ENCODE peak calls at places on chromosomes 2 and 18, in nine cellular contexts. One of them, this sample, is unnamed.

GRCh38 chr2:44009136-44009744 is 13.5 kb upstream of the LRPPRC start:
- DNase-seq in IMR-90: no peak
- DNase-seq in AG10803: no peak
- DNase-seq in GM20000: no peak
- DNase-seq in psoas muscle: no peak
- DNase-seq in keratinocyte: no peak
- DNase-seq in fibroblast of the aortic adventitia: no peak
- DNase-seq in heart right ventricle: no peak
- DNase-seq in lower lobe of right lung: no peak
- DNase-seq in this sample: no peak

GRCh38 chr2:172525601-172526000 is 30.3 kb upstream of the PDK1 start:
- DNase-seq in IMR-90: no peak
- DNase-seq in AG10803: no peak
- DNase-seq in GM20000: no peak
- DNase-seq in psoas muscle: no peak
- DNase-seq in keratinocyte: no peak
- DNase-seq in fibroblast of the aortic adventitia: no peak
- DNase-seq in heart right ventricle: no peak
- DNase-seq in lower lobe of right lung: no peak
- DNase-seq in this sample: no peak

GRCh38 chr2:209771474-209772292 is at the start of gene UNC80:
- DNase-seq in IMR-90: peak
- DNase-seq in AG10803: peak
- DNase-seq in GM20000: peak
- DNase-seq in psoas muscle: peak
- DNase-seq in keratinocyte: no peak
- DNase-seq in fibroblast of the aortic adventitia: peak
- DNase-seq in heart right ventricle: peak
- DNase-seq in lower lobe of right lung: peak
- DNase-seq in this sample: peak

GRCh38 chr2:234960091-234961088 is 8.6 kb downstream of the SH3BP4 start:
- DNase-seq in IMR-90: no peak
- DNase-seq in AG10803: peak
- DNase-seq in GM20000: no peak
- DNase-seq in psoas muscle: no peak
- DNase-seq in keratinocyte: no peak
- DNase-seq in fibroblast of the aortic adventitia: no peak
- DNase-seq in heart right ventricle: no peak
- DNase-seq in lower lobe of right lung: no peak
- DNase-seq in this sample: no peak

GRCh38 chr2:233359823-233360222 is 5.5 kb downstream of the DGKD start:
- DNase-seq in IMR-90: no peak
- DNase-seq in AG10803: no peak
- DNase-seq in GM20000: no peak
- DNase-seq in psoas muscle: no peak
- DNase-seq in keratinocyte: no peak
- DNase-seq in fibroblast of the aortic adventitia: no peak
- DNase-seq in heart right ventricle: no peak
- DNase-seq in lower lobe of right lung: no peak
- DNase-seq in this sample: no peak

GRCh38 chr2:73284296-73285161 is at the start of gene FBXO41:
- DNase-seq in IMR-90: peak
- DNase-seq in AG10803: no peak
- DNase-seq in GM20000: peak
- DNase-seq in psoas muscle: peak
- DNase-seq in keratinocyte: no peak
- DNase-seq in fibroblast of the aortic adventitia: no peak
- DNase-seq in heart right ventricle: peak
- DNase-seq in lower lobe of right lung: peak
- DNase-seq in this sample: peak

GRCh38 chr2:100845141-100845991 is 25.4 kb downstream of the NPAS2 start:
- DNase-seq in IMR-90: no peak
- DNase-seq in AG10803: no peak
- DNase-seq in GM20000: no peak
- DNase-seq in psoas muscle: peak
- DNase-seq in keratinocyte: no peak
- DNase-seq in fibroblast of the aortic adventitia: no peak
- DNase-seq in heart right ventricle: peak
- DNase-seq in lower lobe of right lung: no peak
- DNase-seq in this sample: no peak

GRCh38 chr2:36438454-36438977 is 82.9 kb downstream of the CRIM1 start:
- DNase-seq in IMR-90: peak
- DNase-seq in AG10803: peak
- DNase-seq in GM20000: no peak
- DNase-seq in psoas muscle: no peak
- DNase-seq in keratinocyte: peak
- DNase-seq in fibroblast of the aortic adventitia: peak
- DNase-seq in heart right ventricle: no peak
- DNase-seq in lower lobe of right lung: no peak
- DNase-seq in this sample: no peak

GRCh38 chr2:238060096-238060541 is 682 bp upstream of the SCLY start:
- DNase-seq in IMR-90: peak
- DNase-seq in AG10803: peak
- DNase-seq in GM20000: peak
- DNase-seq in psoas muscle: no peak
- DNase-seq in keratinocyte: no peak
- DNase-seq in fibroblast of the aortic adventitia: peak
- DNase-seq in heart right ventricle: no peak
- DNase-seq in lower lobe of right lung: no peak
- DNase-seq in this sample: no peak

GRCh38 chr2:176188218-176188968 is at the start of gene HOXD1:
- DNase-seq in IMR-90: no peak
- DNase-seq in AG10803: peak
- DNase-seq in GM20000: peak
- DNase-seq in psoas muscle: peak
- DNase-seq in keratinocyte: no peak
- DNase-seq in fibroblast of the aortic adventitia: no peak
- DNase-seq in heart right ventricle: no peak
- DNase-seq in lower lobe of right lung: peak
- DNase-seq in this sample: peak

GRCh38 chr2:208363485-208363884 is 43.1 kb upstream of the PTH2R start:
- DNase-seq in IMR-90: peak
- DNase-seq in AG10803: peak
- DNase-seq in GM20000: no peak
- DNase-seq in psoas muscle: no peak
- DNase-seq in keratinocyte: no peak
- DNase-seq in fibroblast of the aortic adventitia: peak
- DNase-seq in heart right ventricle: no peak
- DNase-seq in lower lobe of right lung: no peak
- DNase-seq in this sample: peak

GRCh38 chr2:238667008-238667407 is 180.9 kb upstream of the TWIST2 start:
- DNase-seq in IMR-90: no peak
- DNase-seq in AG10803: peak
- DNase-seq in GM20000: no peak
- DNase-seq in psoas muscle: no peak
- DNase-seq in keratinocyte: no peak
- DNase-seq in fibroblast of the aortic adventitia: peak
- DNase-seq in heart right ventricle: no peak
- DNase-seq in lower lobe of right lung: no peak
- DNase-seq in this sample: no peak

GRCh38 chr2:157840568-157841156 is 35.5 kb downstream of the ACVR1 start:
- DNase-seq in IMR-90: peak
- DNase-seq in AG10803: no peak
- DNase-seq in GM20000: no peak
- DNase-seq in psoas muscle: peak
- DNase-seq in keratinocyte: no peak
- DNase-seq in fibroblast of the aortic adventitia: peak
- DNase-seq in heart right ventricle: peak
- DNase-seq in lower lobe of right lung: peak
- DNase-seq in this sample: no peak

GRCh38 chr18:55663891-55664290 is 75.9 kb upstream of the TCF4 start:
- DNase-seq in IMR-90: no peak
- DNase-seq in AG10803: no peak
- DNase-seq in GM20000: no peak
- DNase-seq in psoas muscle: no peak
- DNase-seq in keratinocyte: no peak
- DNase-seq in fibroblast of the aortic adventitia: no peak
- DNase-seq in heart right ventricle: no peak
- DNase-seq in lower lobe of right lung: no peak
- DNase-seq in this sample: no peak

GRCh38 chr18:55657572-55658331 is 69.8 kb upstream of the TCF4 start:
- DNase-seq in IMR-90: no peak
- DNase-seq in AG10803: no peak
- DNase-seq in GM20000: no peak
- DNase-seq in psoas muscle: no peak
- DNase-seq in keratinocyte: no peak
- DNase-seq in fibroblast of the aortic adventitia: no peak
- DNase-seq in heart right ventricle: no peak
- DNase-seq in lower lobe of right lung: no peak
- DNase-seq in this sample: no peak

GRCh38 chr18:55658598-55658997 is 70.6 kb upstream of the TCF4 start:
- DNase-seq in IMR-90: no peak
- DNase-seq in AG10803: no peak
- DNase-seq in GM20000: no peak
- DNase-seq in psoas muscle: no peak
- DNase-seq in keratinocyte: no peak
- DNase-seq in fibroblast of the aortic adventitia: no peak
- DNase-seq in heart right ventricle: no peak
- DNase-seq in lower lobe of right lung: no peak
- DNase-seq in this sample: no peak
- TF ChIP-seq CTCF in IMR-90: no peak
- TF ChIP-seq CTCF in AG10803: no peak
- TF ChIP-seq CTCF in GM20000: no peak
- TF ChIP-seq CTCF in psoas muscle: no peak
- TF ChIP-seq CTCF in keratinocyte: no peak
- TF ChIP-seq CTCF in fibroblast of the aortic adventitia: no peak
- TF ChIP-seq CTCF in heart right ventricle: no peak
- TF ChIP-seq CTCF in lower lobe of right lung: no peak
- TF ChIP-seq CTCF in this sample: no peak

DNA sequence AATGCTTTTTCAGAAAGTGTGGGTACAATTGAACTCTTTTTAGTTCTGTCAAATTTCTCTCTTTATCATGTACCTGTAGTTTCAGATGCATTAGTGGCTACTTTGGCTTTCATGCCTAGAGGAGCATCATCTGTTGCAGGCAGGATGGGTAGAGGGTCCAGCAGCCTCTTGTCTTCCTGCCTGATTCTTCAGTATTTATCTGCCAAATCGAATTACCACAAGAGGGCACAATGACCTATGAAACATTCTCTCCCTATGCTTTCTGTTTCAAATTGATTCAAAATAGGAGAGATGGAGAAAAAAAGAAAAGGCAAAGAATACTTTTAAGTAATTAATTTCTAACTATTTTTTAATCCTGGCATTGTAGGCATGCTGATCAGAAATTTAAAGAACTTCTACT is 477.2 kb downstream of the TRIB2 start:
- DNase-seq in IMR-90: peak
- DNase-seq in AG10803: peak
- DNase-seq in GM20000: peak
- DNase-seq in psoas muscle: no peak
- DNase-seq in keratinocyte: no peak
- DNase-seq in fibroblast of the aortic adventitia: peak
- DNase-seq in heart right ventricle: no peak
- DNase-seq in lower lobe of right lung: no peak
- DNase-seq in this sample: peak
- TF ChIP-seq CTCF in IMR-90: peak
- TF ChIP-seq CTCF in AG10803: peak
- TF ChIP-seq CTCF in GM20000: no peak
- TF ChIP-seq CTCF in psoas muscle: no peak
- TF ChIP-seq CTCF in keratinocyte: peak
- TF ChIP-seq CTCF in fibroblast of the aortic adventitia: no peak
- TF ChIP-seq CTCF in heart right ventricle: peak
- TF ChIP-seq CTCF in lower lobe of right lung: peak
- TF ChIP-seq CTCF in this sample: peak

DNA sequence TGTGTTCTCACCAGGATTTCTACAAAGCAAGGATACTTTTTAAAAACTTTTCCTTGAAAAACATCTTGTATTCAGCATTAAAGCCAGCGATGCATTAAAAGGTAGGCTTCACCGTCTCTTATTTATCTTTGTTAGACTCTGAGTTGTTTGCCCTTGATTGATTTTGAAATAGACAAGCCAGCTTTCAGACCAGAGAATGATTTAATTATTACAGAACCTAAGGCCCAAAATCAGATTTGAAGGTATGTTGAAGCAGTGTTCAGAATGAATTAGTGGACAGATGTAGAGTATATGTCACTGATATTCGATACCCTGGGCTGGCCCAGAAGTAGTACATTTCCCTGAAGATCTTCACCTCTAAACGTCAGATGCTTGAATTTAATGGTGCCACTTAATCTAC is 136.4 kb downstream of the THSD7B start:
- DNase-seq in IMR-90: no peak
- DNase-seq in AG10803: no peak
- DNase-seq in GM20000: no peak
- DNase-seq in psoas muscle: no peak
- DNase-seq in keratinocyte: no peak
- DNase-seq in fibroblast of the aortic adventitia: no peak
- DNase-seq in heart right ventricle: no peak
- DNase-seq in lower lobe of right lung: no peak
- DNase-seq in this sample: no peak
- TF ChIP-seq CTCF in IMR-90: no peak
- TF ChIP-seq CTCF in AG10803: no peak
- TF ChIP-seq CTCF in GM20000: no peak
- TF ChIP-seq CTCF in psoas muscle: no peak
- TF ChIP-seq CTCF in keratinocyte: no peak
- TF ChIP-seq CTCF in fibroblast of the aortic adventitia: no peak
- TF ChIP-seq CTCF in heart right ventricle: no peak
- TF ChIP-seq CTCF in lower lobe of right lung: no peak
- TF ChIP-seq CTCF in this sample: no peak

DNA sequence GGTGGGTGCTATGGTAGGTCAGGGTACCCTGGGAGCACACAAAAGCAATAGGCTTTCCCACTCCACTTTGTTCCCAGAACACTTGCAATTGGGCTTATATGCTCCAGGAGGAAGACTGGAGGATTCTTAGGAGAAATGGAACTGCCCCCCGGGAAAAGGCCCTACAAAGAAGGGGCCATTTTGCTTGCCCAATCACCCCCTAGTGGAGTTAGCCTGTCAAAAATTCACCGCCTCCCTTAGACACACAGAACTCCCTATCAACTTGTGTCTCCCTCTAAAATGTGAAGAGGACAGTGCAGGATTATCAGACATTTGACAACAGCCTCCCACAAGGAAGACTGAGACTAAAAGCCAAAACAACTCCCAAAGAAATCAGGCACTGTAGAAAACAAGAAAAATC is 36.5 kb downstream of the NLRC4 start:
- DNase-seq in IMR-90: no peak
- DNase-seq in AG10803: no peak
- DNase-seq in GM20000: no peak
- DNase-seq in psoas muscle: no peak
- DNase-seq in keratinocyte: no peak
- DNase-seq in fibroblast of the aortic adventitia: no peak
- DNase-seq in heart right ventricle: no peak
- DNase-seq in lower lobe of right lung: no peak
- DNase-seq in this sample: no peak
- TF ChIP-seq CTCF in IMR-90: no peak
- TF ChIP-seq CTCF in AG10803: no peak
- TF ChIP-seq CTCF in GM20000: no peak
- TF ChIP-seq CTCF in psoas muscle: no peak
- TF ChIP-seq CTCF in keratinocyte: no peak
- TF ChIP-seq CTCF in fibroblast of the aortic adventitia: no peak
- TF ChIP-seq CTCF in heart right ventricle: no peak
- TF ChIP-seq CTCF in lower lobe of right lung: no peak
- TF ChIP-seq CTCF in this sample: no peak

GRCh38 chr18:61531891-61532290 is 198.7 kb downstream of the CDH20 start:
- DNase-seq in IMR-90: no peak
- DNase-seq in AG10803: no peak
- DNase-seq in GM20000: no peak
- DNase-seq in psoas muscle: no peak
- DNase-seq in keratinocyte: no peak
- DNase-seq in fibroblast of the aortic adventitia: no peak
- DNase-seq in heart right ventricle: no peak
- DNase-seq in lower lobe of right lung: no peak
- DNase-seq in this sample: no peak
- TF ChIP-seq CTCF in IMR-90: no peak
- TF ChIP-seq CTCF in AG10803: no peak
- TF ChIP-seq CTCF in GM20000: no peak
- TF ChIP-seq CTCF in psoas muscle: no peak
- TF ChIP-seq CTCF in keratinocyte: no peak
- TF ChIP-seq CTCF in fibroblast of the aortic adventitia: no peak
- TF ChIP-seq CTCF in heart right ventricle: no peak
- TF ChIP-seq CTCF in lower lobe of right lung: no peak
- TF ChIP-seq CTCF in this sample: no peak

GRCh38 chr2:216220976-216221375 is 111.8 kb downstream of the XRCC5 start:
- DNase-seq in IMR-90: no peak
- DNase-seq in AG10803: no peak
- DNase-seq in GM20000: no peak
- DNase-seq in psoas muscle: no peak
- DNase-seq in keratinocyte: no peak
- DNase-seq in fibroblast of the aortic adventitia: no peak
- DNase-seq in heart right ventricle: no peak
- DNase-seq in lower lobe of right lung: no peak
- DNase-seq in this sample: no peak
- TF ChIP-seq CTCF in IMR-90: no peak
- TF ChIP-seq CTCF in AG10803: no peak
- TF ChIP-seq CTCF in GM20000: no peak
- TF ChIP-seq CTCF in psoas muscle: no peak
- TF ChIP-seq CTCF in keratinocyte: no peak
- TF ChIP-seq CTCF in fibroblast of the aortic adventitia: no peak
- TF ChIP-seq CTCF in heart right ventricle: no peak
- TF ChIP-seq CTCF in lower lobe of right lung: no peak
- TF ChIP-seq CTCF in this sample: no peak